ENCODE peak calls at places on chromosomes 11 and 22, in eight cellular contexts. One of them, this sample, is unnamed.

GRCh38 chr22:47100646-47101045 is 338.2 kb downstream of the TBC1D22A start:
- DNase-seq in SK-MEL-5: no peak
- DNase-seq in mammary epithelial cell: no peak
- DNase-seq in left cardiac atrium: no peak
- DNase-seq in stimulated activated CD4-positive, alpha-beta T cell treated with anti-CD3 and anti-CD28 coated beads, Interleukin-1b, Interleukin-23, amount 100 ng/mL, for 1 hour: no peak
- DNase-seq in kidney: no peak
- DNase-seq in A172: no peak
- DNase-seq in activated CD4-positive, alpha-beta T cell treated with anti-CD3 and anti-CD28 coated beads, Interleukin-2, amount 50 U/mL, for 4 hours: no peak
- DNase-seq in this sample: no peak

GRCh38 chr11:59173080-59173963 is 1.4 kb downstream of the DTX4 start:
- DNase-seq in SK-MEL-5: no peak
- DNase-seq in mammary epithelial cell: peak; percentile 48
- DNase-seq in left cardiac atrium: peak; percentile 38
- DNase-seq in stimulated activated CD4-positive, alpha-beta T cell treated with anti-CD3 and anti-CD28 coated beads, Interleukin-1b, Interleukin-23, amount 100 ng/mL, for 1 hour: no peak
- DNase-seq in kidney: peak; percentile 81
- DNase-seq in A172: no peak
- DNase-seq in activated CD4-positive, alpha-beta T cell treated with anti-CD3 and anti-CD28 coated beads, Interleukin-2, amount 50 U/mL, for 4 hours: no peak
- DNase-seq in this sample: no peak

GRCh38 chr22:40414838-40415505 is 44.6 kb downstream of the SGSM3 start:
- DNase-seq in SK-MEL-5: no peak
- DNase-seq in mammary epithelial cell: no peak
- DNase-seq in left cardiac atrium: no peak
- DNase-seq in stimulated activated CD4-positive, alpha-beta T cell treated with anti-CD3 and anti-CD28 coated beads, Interleukin-1b, Interleukin-23, amount 100 ng/mL, for 1 hour: no peak
- DNase-seq in kidney: peak; percentile 73
- DNase-seq in A172: no peak
- DNase-seq in activated CD4-positive, alpha-beta T cell treated with anti-CD3 and anti-CD28 coated beads, Interleukin-2, amount 50 U/mL, for 4 hours: no peak
- DNase-seq in this sample: no peak

GRCh38 chr11:44310456-44311272 is 725 bp upstream of the ALX4 start:
- DNase-seq in SK-MEL-5: no peak
- DNase-seq in mammary epithelial cell: no peak
- DNase-seq in left cardiac atrium: no peak
- DNase-seq in stimulated activated CD4-positive, alpha-beta T cell treated with anti-CD3 and anti-CD28 coated beads, Interleukin-1b, Interleukin-23, amount 100 ng/mL, for 1 hour: no peak
- DNase-seq in kidney: no peak
- DNase-seq in A172: no peak
- DNase-seq in activated CD4-positive, alpha-beta T cell treated with anti-CD3 and anti-CD28 coated beads, Interleukin-2, amount 50 U/mL, for 4 hours: no peak
- DNase-seq in this sample: no peak

GRCh38 chr11:128772814-128773213 is 78.9 kb downstream of the FLI1 start:
- DNase-seq in SK-MEL-5: no peak
- DNase-seq in mammary epithelial cell: no peak
- DNase-seq in left cardiac atrium: peak; percentile 73
- DNase-seq in stimulated activated CD4-positive, alpha-beta T cell treated with anti-CD3 and anti-CD28 coated beads, Interleukin-1b, Interleukin-23, amount 100 ng/mL, for 1 hour: no peak
- DNase-seq in kidney: peak; percentile 92
- DNase-seq in A172: no peak
- DNase-seq in activated CD4-positive, alpha-beta T cell treated with anti-CD3 and anti-CD28 coated beads, Interleukin-2, amount 50 U/mL, for 4 hours: peak; percentile 19
- DNase-seq in this sample: no peak

GRCh38 chr11:115787302-115787701 is 283.1 kb upstream of the CADM1 start:
- DNase-seq in SK-MEL-5: no peak
- DNase-seq in mammary epithelial cell: no peak
- DNase-seq in left cardiac atrium: no peak
- DNase-seq in stimulated activated CD4-positive, alpha-beta T cell treated with anti-CD3 and anti-CD28 coated beads, Interleukin-1b, Interleukin-23, amount 100 ng/mL, for 1 hour: no peak
- DNase-seq in kidney: no peak
- DNase-seq in A172: no peak
- DNase-seq in activated CD4-positive, alpha-beta T cell treated with anti-CD3 and anti-CD28 coated beads, Interleukin-2, amount 50 U/mL, for 4 hours: no peak
- DNase-seq in this sample: no peak

GRCh38 chr11:71446942-71447688 is 1.1 kb downstream of the DHCR7 start:
- DNase-seq in SK-MEL-5: no peak
- DNase-seq in mammary epithelial cell: peak; percentile 83
- DNase-seq in left cardiac atrium: no peak
- DNase-seq in stimulated activated CD4-positive, alpha-beta T cell treated with anti-CD3 and anti-CD28 coated beads, Interleukin-1b, Interleukin-23, amount 100 ng/mL, for 1 hour: no peak
- DNase-seq in kidney: peak; percentile 60
- DNase-seq in A172: no peak
- DNase-seq in activated CD4-positive, alpha-beta T cell treated with anti-CD3 and anti-CD28 coated beads, Interleukin-2, amount 50 U/mL, for 4 hours: no peak
- DNase-seq in this sample: no peak

GRCh38 chr11:105609341-105609781 is 512 bp upstream of the GRIA4 start:
- DNase-seq in SK-MEL-5: peak; percentile 32
- DNase-seq in mammary epithelial cell: peak; percentile 18
- DNase-seq in left cardiac atrium: no peak
- DNase-seq in stimulated activated CD4-positive, alpha-beta T cell treated with anti-CD3 and anti-CD28 coated beads, Interleukin-1b, Interleukin-23, amount 100 ng/mL, for 1 hour: no peak
- DNase-seq in kidney: no peak
- DNase-seq in A172: peak; percentile 1
- DNase-seq in activated CD4-positive, alpha-beta T cell treated with anti-CD3 and anti-CD28 coated beads, Interleukin-2, amount 50 U/mL, for 4 hours: no peak
- DNase-seq in this sample: no peak

GRCh38 chr11:64644348-64645242 is 53.6 kb downstream of the SLC22A12 start:
- DNase-seq in SK-MEL-5: no peak
- DNase-seq in mammary epithelial cell: no peak
- DNase-seq in left cardiac atrium: no peak
- DNase-seq in stimulated activated CD4-positive, alpha-beta T cell treated with anti-CD3 and anti-CD28 coated beads, Interleukin-1b, Interleukin-23, amount 100 ng/mL, for 1 hour: no peak
- DNase-seq in kidney: no peak
- DNase-seq in A172: no peak
- DNase-seq in activated CD4-positive, alpha-beta T cell treated with anti-CD3 and anti-CD28 coated beads, Interleukin-2, amount 50 U/mL, for 4 hours: no peak
- DNase-seq in this sample: no peak

GRCh38 chr11:60970369-60970774 is 1.1 kb upstream of the CD6 start:
- DNase-seq in SK-MEL-5: peak; percentile 55
- DNase-seq in mammary epithelial cell: peak; percentile 34
- DNase-seq in left cardiac atrium: peak; percentile 60
- DNase-seq in stimulated activated CD4-positive, alpha-beta T cell treated with anti-CD3 and anti-CD28 coated beads, Interleukin-1b, Interleukin-23, amount 100 ng/mL, for 1 hour: peak; percentile 72
- DNase-seq in kidney: no peak
- DNase-seq in A172: peak; percentile 26
- DNase-seq in activated CD4-positive, alpha-beta T cell treated with anti-CD3 and anti-CD28 coated beads, Interleukin-2, amount 50 U/mL, for 4 hours: peak; percentile 81
- DNase-seq in this sample: peak; percentile 80

GRCh38 chr11:1198766-1199688 is 23.8 kb upstream of the MUC5B start:
- DNase-seq in SK-MEL-5: no peak
- DNase-seq in mammary epithelial cell: no peak
- DNase-seq in left cardiac atrium: peak; percentile 17
- DNase-seq in stimulated activated CD4-positive, alpha-beta T cell treated with anti-CD3 and anti-CD28 coated beads, Interleukin-1b, Interleukin-23, amount 100 ng/mL, for 1 hour: no peak
- DNase-seq in kidney: peak; percentile 68
- DNase-seq in A172: no peak
- DNase-seq in activated CD4-positive, alpha-beta T cell treated with anti-CD3 and anti-CD28 coated beads, Interleukin-2, amount 50 U/mL, for 4 hours: no peak
- DNase-seq in this sample: no peak

GRCh38 chr22:47621253-47621652 is 858.8 kb downstream of the TBC1D22A start:
- DNase-seq in SK-MEL-5: no peak
- DNase-seq in mammary epithelial cell: no peak
- DNase-seq in left cardiac atrium: no peak
- DNase-seq in stimulated activated CD4-positive, alpha-beta T cell treated with anti-CD3 and anti-CD28 coated beads, Interleukin-1b, Interleukin-23, amount 100 ng/mL, for 1 hour: no peak
- DNase-seq in kidney: no peak
- DNase-seq in A172: no peak
- DNase-seq in activated CD4-positive, alpha-beta T cell treated with anti-CD3 and anti-CD28 coated beads, Interleukin-2, amount 50 U/mL, for 4 hours: no peak
- DNase-seq in this sample: no peak

GRCh38 chr11:78061088-78061920 is 2.4 kb upstream of the THRSP start:
- DNase-seq in SK-MEL-5: no peak
- DNase-seq in mammary epithelial cell: no peak
- DNase-seq in left cardiac atrium: peak; percentile 37
- DNase-seq in stimulated activated CD4-positive, alpha-beta T cell treated with anti-CD3 and anti-CD28 coated beads, Interleukin-1b, Interleukin-23, amount 100 ng/mL, for 1 hour: no peak
- DNase-seq in kidney: peak; percentile 24
- DNase-seq in A172: no peak
- DNase-seq in activated CD4-positive, alpha-beta T cell treated with anti-CD3 and anti-CD28 coated beads, Interleukin-2, amount 50 U/mL, for 4 hours: no peak
- DNase-seq in this sample: no peak

GRCh38 chr22:32164084-32164894 is 5.2 kb upstream of the C22orf42 start:
- DNase-seq in SK-MEL-5: no peak
- DNase-seq in mammary epithelial cell: no peak
- DNase-seq in left cardiac atrium: no peak
- DNase-seq in stimulated activated CD4-positive, alpha-beta T cell treated with anti-CD3 and anti-CD28 coated beads, Interleukin-1b, Interleukin-23, amount 100 ng/mL, for 1 hour: no peak
- DNase-seq in kidney: no peak
- DNase-seq in A172: no peak
- DNase-seq in activated CD4-positive, alpha-beta T cell treated with anti-CD3 and anti-CD28 coated beads, Interleukin-2, amount 50 U/mL, for 4 hours: no peak
- DNase-seq in this sample: no peak

GRCh38 chr11:71206186-71206585 is 46.2 kb downstream of the SHANK2 start:
- DNase-seq in SK-MEL-5: no peak
- DNase-seq in mammary epithelial cell: no peak
- DNase-seq in left cardiac atrium: no peak
- DNase-seq in stimulated activated CD4-positive, alpha-beta T cell treated with anti-CD3 and anti-CD28 coated beads, Interleukin-1b, Interleukin-23, amount 100 ng/mL, for 1 hour: no peak
- DNase-seq in kidney: peak; percentile 76
- DNase-seq in A172: no peak
- DNase-seq in activated CD4-positive, alpha-beta T cell treated with anti-CD3 and anti-CD28 coated beads, Interleukin-2, amount 50 U/mL, for 4 hours: no peak
- DNase-seq in this sample: no peak

GRCh38 chr22:24432059-24432853 is 4.9 kb downstream of the ADORA2A start:
- DNase-seq in SK-MEL-5: no peak
- DNase-seq in mammary epithelial cell: peak; percentile 44
- DNase-seq in left cardiac atrium: peak; percentile 85
- DNase-seq in stimulated activated CD4-positive, alpha-beta T cell treated with anti-CD3 and anti-CD28 coated beads, Interleukin-1b, Interleukin-23, amount 100 ng/mL, for 1 hour: no peak
- DNase-seq in kidney: peak; percentile 91
- DNase-seq in A172: peak; percentile 50
- DNase-seq in activated CD4-positive, alpha-beta T cell treated with anti-CD3 and anti-CD28 coated beads, Interleukin-2, amount 50 U/mL, for 4 hours: no peak
- DNase-seq in this sample: no peak

GRCh38 chr22:48060266-48060665 is 1297.8 kb downstream of the TBC1D22A start:
- DNase-seq in SK-MEL-5: no peak
- DNase-seq in mammary epithelial cell: no peak
- DNase-seq in left cardiac atrium: no peak
- DNase-seq in stimulated activated CD4-positive, alpha-beta T cell treated with anti-CD3 and anti-CD28 coated beads, Interleukin-1b, Interleukin-23, amount 100 ng/mL, for 1 hour: no peak
- DNase-seq in kidney: no peak
- DNase-seq in A172: no peak
- DNase-seq in activated CD4-positive, alpha-beta T cell treated with anti-CD3 and anti-CD28 coated beads, Interleukin-2, amount 50 U/mL, for 4 hours: no peak
- DNase-seq in this sample: no peak

GRCh38 chr11:18299724-18300123 is 22.2 kb downstream of the HPS5 start:
- DNase-seq in SK-MEL-5: no peak
- DNase-seq in mammary epithelial cell: no peak
- DNase-seq in left cardiac atrium: no peak
- DNase-seq in stimulated activated CD4-positive, alpha-beta T cell treated with anti-CD3 and anti-CD28 coated beads, Interleukin-1b, Interleukin-23, amount 100 ng/mL, for 1 hour: no peak
- DNase-seq in kidney: no peak
- DNase-seq in A172: no peak
- DNase-seq in activated CD4-positive, alpha-beta T cell treated with anti-CD3 and anti-CD28 coated beads, Interleukin-2, amount 50 U/mL, for 4 hours: no peak
- DNase-seq in this sample: no peak